ENCODE peak calls at places on chromosomes 3 and 15, in six cellular contexts. Y is breast epithelium, E is body of pancreas, Z is A549, N is stomach, H is uterus. D is an unnamed sample.

GRCh38 chr3:63966871-63967270 is 54.7 kb upstream of the SCAANT1 start:
- DNase-seq in Z (no peak), N (no peak), H (no peak), Y (no peak), E (no peak), D (no peak)

GRCh38 chr15:61122624-61123375 is 106.3 kb downstream of the RORA start:
- DNase-seq in N (no peak), Z (no peak), H (no peak), Y (no peak), E (no peak), D (no peak)

GRCh38 chr3:105868450-105868744 is 415 bp downstream of the CBLB start:
- DNase-seq in E (peak), Y (peak), N (peak), H (peak), Z (peak), D (no peak)

GRCh38 chr3:45537960-45538640 is 56.5 kb upstream of the LIMD1 start:
- DNase-seq in E (no peak), H (peak), Y (no peak), N (no peak), Z (no peak), D (no peak)

GRCh38 chr3:20931834-20932233 is 745.8 kb upstream of the SGO1 start:
- DNase-seq in Y (no peak), H (no peak), Z (no peak), N (no peak), E (no peak), D (no peak)

GRCh38 chr3:149638401-149639092 is 19.3 kb downstream of the WWTR1 start:
- DNase-seq in H (no peak), Z (no peak), Y (no peak), E (no peak), N (no peak), D (no peak)

GRCh38 chr15:56739964-56740640 is 6.8 kb upstream of the ZNF280D start:
- DNase-seq in Z (no peak), E (peak), Y (no peak), H (no peak), N (no peak), D (no peak)

GRCh38 chr3:49411550-49411967 is 217 bp downstream of the RHOA start:
- DNase-seq in H (peak), Y (peak), N (peak), Z (no peak), E (peak), D (no peak)

GRCh38 chr3:191235331-191236314 is 36.6 kb downstream of the OSTN start:
- DNase-seq in Z (no peak), N (no peak), Y (no peak), H (no peak), E (no peak), D (no peak)

GRCh38 chr3:55879901-55880331 is 392.8 kb upstream of the WNT5A start:
- DNase-seq in Y (no peak), Z (no peak), H (no peak), E (no peak), N (no peak), D (no peak)

GRCh38 chr3:64049136-64049535 is 25.8 kb upstream of the PSMD6 start:
- DNase-seq in N (no peak), Y (no peak), Z (no peak), H (no peak), E (no peak), D (no peak)

GRCh38 chr3:158773845-158774542 is 27.9 kb upstream of the MFSD1 start:
- DNase-seq in Z (no peak), H (peak), Y (peak), N (no peak), E (no peak), D (no peak)

GRCh38 chr15:55588070-55588817 is at the start of gene PYGO1:
- DNase-seq in E (peak), Z (peak), Y (no peak), N (peak), H (peak), D (no peak)

GRCh38 chr3:126621171-126621570 is 33.8 kb downstream of the TXNRD3 start:
- DNase-seq in E (no peak), Z (no peak), N (no peak), H (no peak), Y (no peak), D (no peak)

DNA sequence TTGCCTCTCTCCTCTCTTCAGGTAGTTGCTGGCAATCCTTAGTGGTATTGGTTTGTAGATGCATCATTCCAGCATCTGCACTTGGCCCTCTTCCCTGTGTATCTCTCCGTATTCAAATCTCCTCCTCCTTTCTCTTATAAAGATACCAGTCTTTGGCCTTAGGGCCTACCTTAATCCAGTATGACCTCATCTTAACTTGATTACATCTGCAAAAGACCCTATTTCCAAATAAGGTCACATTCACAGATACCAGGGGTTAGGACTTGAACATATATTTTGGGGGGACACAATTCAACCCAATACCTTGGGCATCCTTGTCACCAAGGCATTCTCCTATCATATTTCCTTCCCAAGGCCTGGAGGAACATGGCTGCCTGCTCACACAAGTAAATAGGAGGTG is 22.0 kb upstream of the ABHD2 start:
- DNase-seq in E (no peak), H (no peak), Z (no peak), Y (no peak), N (no peak), D (no peak)
- H3K27ac ChIP-seq in E (no peak), H (no peak), Z (peak), Y (no peak), N (no peak), D (peak)

GRCh38 chr3:185152433-185153169 is at the start of gene C3orf70:
- DNase-seq in N (peak), E (peak), H (peak), Y (no peak), Z (peak), D (no peak)
- TF ChIP-seq POLR2A in N (no peak), E (no peak), H (peak), Y (no peak), Z (no peak), D (no peak)

DNA sequence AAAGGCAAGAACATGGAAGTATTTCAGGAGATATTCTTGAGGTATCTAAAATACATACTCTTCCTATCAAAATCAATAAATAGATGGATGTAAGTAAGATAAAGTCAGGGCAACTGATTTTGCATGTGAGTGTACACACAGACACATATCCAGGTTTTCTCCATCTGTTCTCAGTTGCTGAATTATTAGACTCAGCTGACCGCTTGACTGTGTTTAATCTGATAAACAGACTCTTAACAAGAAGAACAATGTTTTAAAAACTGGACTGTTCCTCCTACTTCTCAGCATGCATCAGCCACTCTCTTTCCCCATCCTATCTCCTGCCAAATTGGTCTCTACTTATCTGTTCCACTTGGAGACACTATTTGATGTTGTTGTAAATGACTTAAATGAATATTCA is 73.5 kb downstream of the GOLGA8G start:
- DNase-seq in Y (no peak), Z (no peak), H (no peak), E (no peak), N (no peak), D (no peak)
- H3K27ac ChIP-seq in Y (no peak), Z (no peak), H (no peak), E (no peak), N (no peak), D (no peak)

DNA sequence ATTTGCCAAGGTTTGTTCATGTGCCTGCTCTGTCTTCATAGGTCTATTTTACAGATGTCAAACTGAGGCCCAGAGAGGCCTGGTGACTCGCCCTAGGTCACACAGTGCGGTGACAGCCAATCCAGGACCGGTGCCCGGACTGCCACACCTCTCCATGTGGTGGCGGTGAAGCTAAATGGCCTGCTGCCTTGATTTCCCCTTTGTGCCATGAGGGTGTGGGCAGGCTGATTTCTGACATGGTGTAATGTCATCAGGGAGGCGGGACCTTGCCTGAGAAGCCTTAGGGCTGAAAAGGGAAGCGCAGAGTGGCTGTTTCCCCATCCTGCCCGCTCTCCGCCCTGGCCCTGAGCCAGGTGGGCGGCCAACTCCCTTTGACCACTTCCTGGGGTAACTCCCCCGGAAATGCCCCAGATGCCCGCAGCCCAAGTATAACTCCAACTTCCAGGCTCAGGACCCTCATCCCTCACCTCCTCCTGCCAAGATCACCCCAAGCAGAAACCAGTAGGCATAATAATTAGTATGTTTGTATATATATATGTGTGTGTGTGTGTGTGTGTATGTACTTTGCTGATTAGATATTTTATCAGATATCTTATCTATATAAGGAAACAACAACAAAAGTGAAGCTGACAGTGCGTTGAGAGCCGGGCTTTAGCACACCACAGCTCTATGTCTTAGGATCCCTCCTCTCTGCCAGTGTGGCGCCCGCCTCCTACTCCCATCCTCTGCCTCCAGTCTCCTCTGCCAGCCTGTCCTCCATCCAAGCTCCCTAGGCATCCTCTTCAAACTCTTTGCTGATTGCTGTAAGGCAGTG is 63.9 kb downstream of the IQSEC1 start:
- DNase-seq in H (no peak), E (no peak), N (peak), Z (no peak), Y (no peak), D (no peak)
- TF ChIP-seq POLR2A in H (no peak), E (no peak), N (no peak), Z (no peak), Y (no peak), D (peak)

DNA sequence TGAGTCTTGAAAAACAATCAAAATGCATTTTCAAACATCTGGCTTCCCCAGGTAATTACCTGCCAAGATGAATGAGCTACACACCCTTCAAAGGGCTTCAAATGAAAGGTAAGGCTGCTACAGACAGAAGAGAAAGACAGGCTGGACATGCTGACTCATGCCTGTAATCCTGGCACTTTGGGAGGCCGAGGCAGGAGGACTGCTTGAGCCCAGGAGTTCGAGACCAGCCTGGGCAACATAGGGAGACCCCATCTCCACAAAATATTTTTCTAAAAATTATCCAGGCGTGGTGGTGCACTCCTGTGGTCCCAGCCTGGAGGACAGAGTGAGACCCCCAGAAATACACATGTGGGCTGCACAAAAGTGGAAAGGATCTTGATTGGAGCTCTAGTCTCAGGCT is 14.5 kb upstream of the ZFYVE19 start:
- DNase-seq in E (no peak), N (no peak), H (no peak), Z (no peak), Y (no peak), D (no peak)
- H3K27ac ChIP-seq in E (no peak), N (peak), H (no peak), Z (peak), Y (no peak), D (no peak)

GRCh38 chr3:119659584-119660291 is 651 bp downstream of the POPDC2 start:
- DNase-seq in Z (no peak), H (no peak), Y (no peak), N (no peak), E (no peak), D (no peak)

GRCh38 chr3:119658994-119659393 is 1.4 kb downstream of the POPDC2 start:
- DNase-seq in Y (no peak), E (no peak), H (no peak), Z (no peak), N (no peak), D (no peak)

GRCh38 chr3:119657887-119658702 is 2.3 kb downstream of the POPDC2 start:
- DNase-seq in Z (no peak), N (no peak), H (no peak), Y (no peak), E (no peak), D (no peak)

GRCh38 chr3:119662604-119663377 is 2.4 kb upstream of the POPDC2 start:
- DNase-seq in Y (no peak), N (no peak), E (no peak), Z (no peak), H (no peak), D (no peak)

GRCh38 chr3:119660474-119661150 is at the start of gene POPDC2:
- DNase-seq in Y (peak), Z (no peak), N (no peak), H (no peak), E (no peak), D (no peak)
- TF ChIP-seq POLR2A in Y (no peak), Z (no peak), N (no peak), H (no peak), E (no peak), D (no peak)

GRCh38 chr3:57971975-57972374 is 36.2 kb upstream of the FLNB start:
- DNase-seq in Y (no peak), N (peak), Z (no peak), E (no peak), H (no peak), D (no peak)
- H3K27ac ChIP-seq in Y (peak), N (peak), Z (peak), E (no peak), H (peak), D (peak)

GRCh38 chr15:67195305-67195704 is 59.2 kb downstream of the AAGAB start:
- DNase-seq in N (no peak), H (no peak), Z (no peak), Y (no peak), E (no peak), D (no peak)
- TF ChIP-seq POLR2A in N (no peak), H (no peak), Z (no peak), Y (no peak), E (no peak), D (no peak)

D was measured in esophagus squamous epithelium.